ENCODE peak calls at places on chromosomes 1 and 21, in four cellular contexts. F, U, I and Y are unnamed samples.
A peak's percentile ranks its signal among the peaks of the same experiment; 100 is the strongest.

GRCh38 chr1:71589005-71589404 is 508.2 kb upstream of the ZRANB2 start:
- DNase-seq in F (no peak), U (no peak), I (no peak), Y (no peak)

GRCh38 chr1:150003826-150004225 is 6.7 kb downstream of the OTUD7B start:
- DNase-seq in F (no peak), U (no peak), I (no peak), Y (no peak)

GRCh38 chr21:44946254-44947041 is 6.6 kb downstream of the SLX9 start:
- DNase-seq in F (no peak), U (no peak), I (no peak), Y (no peak)

GRCh38 chr1:231240883-231241735 is at the start of gene GNPAT:
- DNase-seq in F (peak; percentile 88), U (peak; percentile 95), I (peak; percentile 25), Y (peak; percentile 66)

GRCh38 chr1:76587213-76587612 is 280.1 kb upstream of the ST6GALNAC5 start:
- DNase-seq in F (no peak), U (no peak), I (no peak), Y (no peak)

GRCh38 chr1:226634611-226635246 is 86.2 kb downstream of the STUM start:
- DNase-seq in F (no peak), U (no peak), I (no peak), Y (no peak)

GRCh38 chr21:45207839-45208626 is 79.7 kb downstream of the POFUT2 start:
- DNase-seq in F (no peak), U (no peak), I (no peak), Y (no peak)

GRCh38 chr1:167082511-167083027 is 7.6 kb downstream of the GPA33 start:
- DNase-seq in F (no peak), U (no peak), I (no peak), Y (no peak)

GRCh38 chr1:92786298-92786901 is 1.5 kb upstream of the EVI5 start:
- DNase-seq in F (no peak), U (no peak), I (no peak), Y (no peak)

GRCh38 chr1:234518876-234519275 is 39.9 kb upstream of the TARBP1 start:
- DNase-seq in F (no peak), U (no peak), I (no peak), Y (no peak)

GRCh38 chr1:31335007-31335406 is 37.9 kb downstream of the FABP3 start:
- DNase-seq in F (no peak), U (peak; percentile 35), I (peak; percentile 22), Y (no peak)

GRCh38 chr1:18955442-18956188 is 861 bp downstream of the IFFO2 start:
- DNase-seq in F (peak; percentile 29), U (no peak), I (no peak), Y (no peak)

GRCh38 chr1:52727114-52727586 is 897 bp downstream of the ZYG11B start:
- DNase-seq in F (peak; percentile 7), U (no peak), I (no peak), Y (no peak)

GRCh38 chr1:192538407-192539311 is 36.9 kb upstream of the RGS1 start:
- DNase-seq in F (no peak), U (peak; percentile 40), I (no peak), Y (no peak)

GRCh38 chr1:3900150-3900968 is at the start of gene C1orf174:
- DNase-seq in F (peak; percentile 88), U (peak; percentile 92), I (peak; percentile 91), Y (peak; percentile 78)
- TF ChIP-seq CTCF in F (no peak), U (no peak), I (no peak), Y (no peak)

DNA sequence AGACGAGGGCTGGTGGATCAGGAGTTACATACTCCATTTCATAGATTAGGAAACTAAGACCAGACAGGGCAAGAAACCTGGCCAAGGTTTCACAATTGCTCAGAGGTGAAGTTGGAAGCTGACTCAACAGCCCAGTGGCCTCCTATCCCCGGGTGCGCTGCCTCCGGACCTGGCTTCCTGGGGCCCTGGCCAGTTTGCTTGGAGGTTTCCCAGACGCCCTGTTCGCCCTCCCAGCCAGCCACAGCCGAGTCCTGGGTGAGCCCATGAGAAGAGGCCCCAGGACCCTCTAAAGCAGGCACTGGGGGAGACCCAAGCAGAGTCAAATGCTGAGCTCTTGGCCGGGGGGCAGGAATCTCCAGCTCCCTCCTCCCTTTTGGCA is 180.1 kb downstream of the ZBTB18 start:
- DNase-seq in F (no peak), U (no peak), I (no peak), Y (no peak)
- TF ChIP-seq CTCF in F (no peak), U (no peak), I (no peak), Y (no peak)

DNA sequence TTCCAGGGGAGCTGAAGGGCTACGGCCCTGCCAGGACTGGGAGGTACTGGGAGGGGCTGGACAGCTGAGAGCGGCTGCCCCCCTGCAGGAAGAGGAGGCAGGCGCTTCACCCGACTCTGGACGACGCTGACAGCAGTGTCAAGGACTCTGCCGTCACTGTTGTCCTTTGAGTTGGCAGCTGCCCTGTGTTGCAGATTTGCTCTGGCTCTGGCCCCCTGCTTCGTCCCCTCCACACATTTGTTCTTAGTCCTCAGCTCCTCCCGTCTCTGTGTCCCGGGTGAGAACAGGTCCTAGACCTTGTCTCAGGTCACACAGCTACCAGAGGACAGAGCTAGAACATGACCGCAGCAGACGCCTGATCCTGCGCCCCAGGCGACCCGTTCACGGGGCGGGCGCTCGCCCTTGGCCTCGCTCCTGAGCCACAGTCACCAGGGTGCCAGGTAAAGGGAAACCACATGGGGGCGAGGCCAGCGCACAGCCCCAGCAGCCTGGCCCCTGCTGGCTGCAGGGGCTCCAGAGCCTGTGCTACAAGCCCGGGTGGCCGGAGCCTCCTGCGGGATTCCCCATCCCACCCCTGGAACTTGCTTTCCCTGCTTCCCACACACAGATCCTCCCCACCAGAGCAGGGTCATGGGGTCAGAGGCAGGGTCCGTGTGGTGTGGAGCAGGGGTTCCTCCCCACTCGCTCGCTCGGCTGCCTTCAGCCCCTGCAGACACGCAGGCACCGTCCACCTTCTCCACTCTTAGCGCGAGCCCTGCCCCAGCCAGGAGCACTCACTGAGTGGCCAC is 10.7 kb upstream of the NPHP4 start:
- DNase-seq in F (no peak), U (no peak), I (no peak), Y (no peak)
- TF ChIP-seq CTCF in F (no peak), U (no peak), I (no peak), Y (no peak)

DNA sequence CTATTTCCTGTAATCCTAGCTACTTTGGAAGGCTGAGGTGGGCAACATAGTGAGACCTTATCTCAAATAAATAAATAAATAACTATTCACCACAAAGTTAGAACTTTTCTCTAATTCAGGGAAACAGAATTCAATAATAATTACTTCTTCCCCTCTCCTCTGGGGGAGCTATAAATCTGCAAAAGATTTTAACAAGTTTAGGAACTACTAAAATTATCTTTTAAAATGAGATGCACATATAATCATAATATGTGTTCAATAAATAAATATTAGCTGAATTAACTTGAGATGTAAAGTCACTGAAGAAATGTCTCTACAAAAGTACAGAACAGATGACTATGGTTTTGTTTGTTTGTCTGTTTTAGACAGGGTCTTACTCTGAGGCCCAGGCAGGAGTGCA is 14.1 kb downstream of the WDR47 start:
- DNase-seq in F (no peak), U (no peak), I (no peak), Y (no peak)
- TF ChIP-seq CTCF in F (peak; percentile 49), U (no peak), I (no peak), Y (no peak)

DNA sequence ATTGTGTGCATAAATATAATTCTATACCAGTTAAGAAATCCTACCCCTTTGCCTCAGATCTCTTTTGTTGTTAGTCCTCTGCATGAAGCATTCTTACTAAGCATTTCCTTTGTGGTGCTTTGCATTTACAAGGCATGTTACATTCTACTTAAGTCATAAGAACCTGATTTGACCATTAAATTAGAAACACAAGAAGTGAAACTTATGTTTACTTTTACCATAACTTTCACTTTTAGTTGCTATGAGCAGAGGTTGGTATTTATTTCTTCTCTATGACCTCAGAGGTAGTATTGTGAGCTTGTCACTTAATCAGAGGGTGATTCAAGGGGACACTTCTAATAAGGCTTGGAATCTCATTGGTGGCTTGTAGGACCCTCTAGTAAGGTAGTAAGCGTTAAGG is 9.0 kb downstream of the FAM20B start:
- DNase-seq in F (no peak), U (peak; percentile 73), I (no peak), Y (no peak)
- TF ChIP-seq CTCF in F (no peak), U (no peak), I (no peak), Y (no peak)

GRCh38 chr1:81758213-81758612 is 42.5 kb upstream of the ADGRL2 start:
- DNase-seq in F (no peak), U (no peak), I (no peak), Y (no peak)

GRCh38 chr1:81757398-81758020 is 43.2 kb upstream of the ADGRL2 start:
- DNase-seq in F (no peak), U (no peak), I (no peak), Y (no peak)

GRCh38 chr1:81756872-81757271 is 43.9 kb upstream of the ADGRL2 start:
- DNase-seq in F (no peak), U (no peak), I (no peak), Y (no peak)

DNA sequence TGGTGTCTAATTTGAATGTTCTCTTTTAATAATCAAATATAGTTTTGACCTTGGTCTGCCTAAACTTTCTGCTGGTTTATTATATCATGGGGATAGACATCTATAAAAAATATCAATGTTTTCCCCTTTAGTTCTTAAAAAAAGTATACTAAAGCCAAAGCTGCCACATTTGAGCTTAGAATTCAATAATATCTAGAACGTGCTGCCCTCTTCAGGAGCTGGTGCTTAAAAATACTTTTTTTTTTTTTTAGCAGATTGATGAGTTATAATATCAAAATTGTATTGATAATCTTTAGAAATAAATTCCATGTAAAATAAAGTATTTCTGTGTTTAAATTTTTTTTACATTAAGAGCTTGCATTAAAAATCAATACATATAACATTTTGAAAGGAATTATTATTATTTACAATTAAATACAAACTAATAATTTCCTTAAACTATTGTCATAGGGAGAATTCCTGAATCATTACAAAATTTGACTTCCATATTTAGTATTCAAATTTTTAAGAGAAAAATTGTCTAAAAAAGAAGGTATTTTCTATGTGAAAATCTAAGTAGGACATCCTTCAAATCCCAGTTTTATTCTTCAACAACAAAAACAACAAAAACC is 40.1 kb upstream of the ADGRL2 start:
- DNase-seq in F (no peak), U (no peak), I (no peak), Y (no peak)
- TF ChIP-seq CTCF in F (peak; percentile 65), U (peak; percentile 28), I (peak; percentile 28), Y (no peak)